ENCODE peak calls at places on chromosomes 13 and 19, in ten cellular contexts. V is heart left ventricle; C is LoVo; E is WTC11; H is RKO; Z is NCI-H187 treated with DMSO at 0.1 percent for 48 hours; F is psoas muscle; M is stimulated activated CD8-positive, alpha-beta memory T cell treated with anti-CD3 and anti-CD28 coated beads, Interleukin-12 subunit alpha, Interleukin-12 subunit beta, amount 100 ng/mL, for 1 hour; L is activated naive CD4-positive, alpha-beta T cell treated with anti-CD3 and anti-CD28 coated beads for 36 hours; O is type B pancreatic cell. D is an unnamed sample.

GRCh38 chr19:13823901-13824300 is 28.7 kb downstream of the ZSWIM4 start:
- DNase-seq in V (no peak), C (no peak), E (no peak), H (no peak), Z (no peak), F (no peak), M (no peak), L (no peak), O (no peak), D (no peak)

GRCh38 chr13:37417042-37417441 is 181.5 kb downstream of the POSTN start:
- DNase-seq in V (no peak), C (no peak), E (no peak), H (no peak), Z (no peak), F (no peak), M (no peak), L (no peak), O (no peak), D (no peak)

GRCh38 chr13:105956891-105957290 is 578.6 kb downstream of the EFNB2 start:
- DNase-seq in V (no peak), C (no peak), E (no peak), H (no peak), Z (no peak), F (no peak), M (no peak), L (no peak), O (no peak), D (no peak)

GRCh38 chr13:110564472-110564985 is 3.0 kb upstream of the RAB20 start:
- DNase-seq in V (no peak), C (no peak), E (no peak), H (no peak), Z (no peak), F (no peak), M (no peak), L (no peak), O (no peak), D (no peak)

GRCh38 chr19:35560271-35560670 is 3.2 kb downstream of the ATP4A start:
- DNase-seq in V (no peak), C (no peak), E (no peak), H (no peak), Z (no peak), F (no peak), M (no peak), L (no peak), O (no peak), D (no peak)

GRCh38 chr19:17079710-17080440 is 4.3 kb downstream of the MYO9B start:
- DNase-seq in V (peak; percentile 86), C (no peak), E (no peak), H (peak; percentile 100), Z (no peak), F (peak; percentile 86), M (peak; percentile 49), L (peak; percentile 84), O (no peak), D (no peak)

GRCh38 chr13:90272356-90272755 is 1075.1 kb upstream of the MIR17HG start:
- DNase-seq in V (no peak), C (no peak), E (no peak), H (peak; percentile 15), Z (no peak), F (no peak), M (no peak), L (no peak), O (no peak), D (no peak)

GRCh38 chr13:95156208-95156607 is 145.0 kb downstream of the ABCC4 start:
- DNase-seq in V (no peak), C (no peak), E (no peak), H (no peak), Z (no peak), F (no peak), M (no peak), L (no peak), O (no peak), D (peak; percentile 11)

GRCh38 chr13:84648069-84648640 is 765.9 kb upstream of the SLITRK1 start:
- DNase-seq in V (no peak), C (no peak), E (no peak), H (peak; percentile 48), Z (no peak), F (no peak), M (no peak), L (no peak), O (no peak), D (no peak)

GRCh38 chr13:39501711-39502324 is 101.2 kb downstream of the LHFPL6 start:
- DNase-seq in V (peak; percentile 78), C (no peak), E (no peak), H (no peak), Z (no peak), F (no peak), M (no peak), L (no peak), O (no peak), D (no peak)

GRCh38 chr13:111911141-111911720 is 155.7 kb upstream of the SOX1 start:
- DNase-seq in V (no peak), C (no peak), E (no peak), H (no peak), Z (no peak), F (no peak), M (no peak), L (no peak), O (peak; percentile 25), D (no peak)

GRCh38 chr13:29140277-29140676 is 320.1 kb downstream of the MTUS2 start:
- DNase-seq in V (peak; percentile 46), C (no peak), E (no peak), H (no peak), Z (no peak), F (no peak), M (no peak), L (no peak), O (no peak), D (no peak)

GRCh38 chr13:21050288-21051197 is 10.8 kb downstream of the LATS2 start:
- DNase-seq in V (no peak), C (no peak), E (no peak), H (no peak), Z (no peak), F (no peak), M (no peak), L (no peak), O (no peak), D (no peak)

GRCh38 chr19:50875795-50876422 is 2.7 kb downstream of the KLK2 start:
- DNase-seq in V (no peak), C (no peak), E (no peak), H (no peak), Z (no peak), F (no peak), M (no peak), L (no peak), O (no peak), D (no peak)

GRCh38 chr13:34578471-34578870 is 363.6 kb upstream of the NBEA start:
- DNase-seq in V (no peak), C (no peak), E (no peak), H (no peak), Z (no peak), F (no peak), M (no peak), L (no peak), O (no peak), D (no peak)

GRCh38 chr13:114241918-114242317 is 7.2 kb downstream of the CDC16 start:
- DNase-seq in V (no peak), C (no peak), E (no peak), H (no peak), Z (no peak), F (no peak), M (no peak), L (no peak), O (no peak), D (no peak)

GRCh38 chr13:27770809-27771208 is 21.5 kb upstream of the GSX1 start:
- DNase-seq in V (no peak), C (peak; percentile 51), E (peak; percentile 56), H (peak; percentile 59), Z (no peak), F (no peak), M (no peak), L (peak; percentile 55), O (no peak), D (peak; percentile 6)

GRCh38 chr19:18014197-18014596 is 6.2 kb downstream of the ARRDC2 start:
- DNase-seq in V (no peak), C (no peak), E (no peak), H (no peak), Z (no peak), F (peak; percentile 56), M (no peak), L (peak; percentile 63), O (no peak), D (no peak)

D was measured in COR-L47.